ENCODE peak calls at places on chromosomes 12 and 14, in five cellular contexts. E is IMR-90, U is pancreas, X is aorta, J is foreskin keratinocyte. Y is an unnamed sample.

GRCh38 chr12:12387521-12387920 is 30.6 kb downstream of the BORCS5 start:
- DNase-seq in E (peak), U (no peak), J (peak), X (no peak), Y (no peak)

GRCh38 chr14:95045255-95045701 is 112.1 kb downstream of the DICER1 start:
- DNase-seq in U (no peak), E (no peak), J (no peak), X (no peak), Y (no peak)

GRCh38 chr12:6716874-6717437 is 6.9 kb upstream of the COPS7A start:
- DNase-seq in E (no peak), U (no peak), X (no peak), J (no peak), Y (no peak)

GRCh38 chr14:57153286-57153685 is 115.4 kb downstream of the EXOC5 start:
- DNase-seq in J (no peak), U (no peak), X (no peak), E (no peak), Y (no peak)

GRCh38 chr12:101823891-101824290 is 6.9 kb downstream of the GNPTAB start:
- DNase-seq in J (no peak), X (no peak), U (no peak), E (no peak), Y (peak)

GRCh38 chr12:45543887-45544286 is 185.6 kb upstream of the ARID2 start:
- DNase-seq in U (no peak), X (no peak), J (no peak), E (peak), Y (no peak)

GRCh38 chr12:2686280-2686646 is 108.5 kb upstream of the FKBP4 start:
- DNase-seq in U (no peak), J (no peak), X (no peak), E (no peak), Y (no peak)

GRCh38 chr12:110108309-110109036 is 15.7 kb upstream of the IFT81 start:
- DNase-seq in E (no peak), U (no peak), J (no peak), X (no peak), Y (no peak)

GRCh38 chr12:100539209-100539608 is 34.3 kb upstream of the GAS2L3 start:
- DNase-seq in E (peak), X (no peak), J (no peak), U (no peak), Y (no peak)

GRCh38 chr12:9969673-9970072 is 1.5 kb upstream of the CLEC12A start:
- DNase-seq in E (no peak), U (no peak), J (no peak), X (no peak), Y (no peak)

GRCh38 chr12:110704231-110704630 is 15.3 kb upstream of the HVCN1 start:
- DNase-seq in U (no peak), E (no peak), X (no peak), J (no peak), Y (no peak)

GRCh38 chr14:53526190-53526589 is 373.1 kb upstream of the DDHD1 start:
- DNase-seq in E (peak), X (no peak), J (no peak), U (no peak), Y (no peak)

GRCh38 chr12:3225154-3225795 is 148.1 kb downstream of the TSPAN9 start:
- DNase-seq in U (no peak), J (no peak), E (peak), X (no peak), Y (no peak)

GRCh38 chr12:7369274-7369729 is 65.4 kb downstream of the ACSM4 start:
- DNase-seq in U (no peak), J (no peak), X (no peak), E (no peak), Y (no peak)

GRCh38 chr12:22598763-22599161 is 26.2 kb upstream of the ETNK1 start:
- DNase-seq in E (no peak), U (no peak), J (no peak), X (no peak), Y (no peak)

GRCh38 chr12:22600226-22600625 is 24.7 kb upstream of the ETNK1 start:
- DNase-seq in X (no peak), U (no peak), E (no peak), J (no peak), Y (no peak)

GRCh38 chr12:22598141-22598762 is 26.7 kb upstream of the ETNK1 start:
- DNase-seq in X (no peak), U (no peak), J (no peak), E (no peak), Y (no peak)
- H3K27ac ChIP-seq in X (no peak), U (no peak), J (no peak), E (no peak), Y (no peak)

DNA sequence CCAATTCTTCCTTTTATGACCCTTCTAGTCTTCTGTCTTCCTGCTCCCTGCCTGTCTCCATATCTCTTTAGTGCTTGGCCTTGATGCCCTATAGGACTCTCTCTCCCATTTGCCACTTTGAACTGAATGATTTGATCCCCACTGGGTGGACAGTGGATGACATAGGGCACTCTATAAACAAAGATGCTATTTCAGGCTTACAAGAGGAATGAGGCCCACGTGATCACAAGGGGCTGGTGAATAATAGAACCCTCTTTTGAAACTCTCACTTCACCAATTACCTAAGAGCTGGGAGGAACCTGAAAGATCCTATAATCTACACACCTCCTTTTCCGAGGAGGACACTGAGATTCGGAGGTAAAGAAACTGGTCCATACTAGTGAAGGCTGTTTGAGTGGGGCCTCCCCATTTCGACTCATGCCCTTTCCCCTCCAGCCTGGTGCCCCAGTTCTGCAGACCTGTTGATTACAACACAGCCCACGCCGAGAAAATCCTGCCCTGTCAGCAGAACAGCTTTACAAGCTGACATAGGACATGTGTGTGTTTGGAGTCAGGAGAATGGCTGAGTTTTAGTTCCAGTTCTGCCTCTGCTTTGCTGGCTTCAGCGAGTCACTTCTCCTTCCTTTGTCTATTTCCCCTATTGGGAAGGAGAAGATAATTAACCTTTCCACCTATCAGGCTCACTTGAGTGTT is 400.3 kb downstream of the ZFP36L1 start:
- DNase-seq in X (peak), J (no peak), U (no peak), E (no peak), Y (no peak)
- H3K27ac ChIP-seq in X (peak), J (no peak), U (no peak), E (no peak), Y (peak)

GRCh38 chr12:116033765-116034164 is 243.7 kb downstream of the MED13L start:
- DNase-seq in E (no peak), J (no peak), U (no peak), X (no peak), Y (no peak)
- H3K27ac ChIP-seq in E (no peak), J (no peak), U (no peak), X (no peak), Y (no peak)

DNA sequence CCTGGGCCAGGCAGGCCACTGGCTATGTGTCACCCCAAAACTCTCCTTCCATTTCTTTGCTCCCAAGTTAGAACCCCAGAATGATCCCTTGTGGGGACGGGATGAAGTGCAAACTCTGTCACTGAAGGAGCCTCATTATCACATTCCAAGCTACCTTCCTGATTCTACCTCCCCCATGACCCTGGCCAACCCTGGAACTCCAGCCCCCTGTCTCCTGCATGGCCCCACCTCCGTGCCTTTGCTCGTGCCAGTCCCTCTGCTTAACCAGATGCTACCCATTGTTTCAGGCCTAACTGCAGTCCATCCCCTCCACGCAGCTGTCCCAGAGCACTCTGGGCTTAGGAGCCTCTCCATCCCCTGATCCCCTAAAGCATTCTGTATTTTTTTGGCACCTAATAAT is 57.9 kb downstream of the ISCA2 start:
- DNase-seq in J (no peak), E (no peak), U (no peak), X (no peak), Y (no peak)
- H3K27ac ChIP-seq in J (no peak), E (no peak), U (no peak), X (no peak), Y (no peak)

Y was measured in substantia nigra.